ENCODE peak calls at places on chromosome 5, in six cellular contexts. One of them, this sample, is unnamed.

GRCh38 chr5:115920171-115920725 is 42.0 kb upstream of the LVRN start:
- DNase-seq in endothelial cell of umbilical vein: peak; percentile 30
- DNase-seq in ovary: no peak
- DNase-seq in astrocyte of the cerebellum: no peak
- DNase-seq in tibial nerve: no peak
- DNase-seq in Peyer's patch: no peak
- DNase-seq in this sample: peak; percentile 46

GRCh38 chr5:175475248-175475647 is 3.1 kb upstream of the SFXN1 start:
- DNase-seq in endothelial cell of umbilical vein: no peak
- DNase-seq in ovary: no peak
- DNase-seq in astrocyte of the cerebellum: no peak
- DNase-seq in tibial nerve: no peak
- DNase-seq in Peyer's patch: no peak
- DNase-seq in this sample: no peak

GRCh38 chr5:64790210-64790609 is 21.5 kb downstream of the CWC27 start:
- DNase-seq in endothelial cell of umbilical vein: no peak
- DNase-seq in ovary: no peak
- DNase-seq in astrocyte of the cerebellum: no peak
- DNase-seq in tibial nerve: no peak
- DNase-seq in Peyer's patch: no peak
- DNase-seq in this sample: no peak

GRCh38 chr5:141826674-141827073 is 51.5 kb downstream of the PCDH1 start:
- DNase-seq in endothelial cell of umbilical vein: no peak
- DNase-seq in ovary: no peak
- DNase-seq in astrocyte of the cerebellum: no peak
- DNase-seq in tibial nerve: no peak
- DNase-seq in Peyer's patch: no peak
- DNase-seq in this sample: no peak

GRCh38 chr5:169152946-169153345 is 148.0 kb downstream of the SLIT3 start:
- DNase-seq in endothelial cell of umbilical vein: no peak
- DNase-seq in ovary: no peak
- DNase-seq in astrocyte of the cerebellum: no peak
- DNase-seq in tibial nerve: no peak
- DNase-seq in Peyer's patch: no peak
- DNase-seq in this sample: no peak

GRCh38 chr5:163619951-163620350 is 114.5 kb downstream of the MAT2B start:
- DNase-seq in endothelial cell of umbilical vein: no peak
- DNase-seq in ovary: no peak
- DNase-seq in astrocyte of the cerebellum: no peak
- DNase-seq in tibial nerve: no peak
- DNase-seq in Peyer's patch: no peak
- DNase-seq in this sample: no peak

GRCh38 chr5:59069438-59070079 is 486.7 kb downstream of the RAB3C start:
- DNase-seq in endothelial cell of umbilical vein: peak; percentile 5
- DNase-seq in ovary: no peak
- DNase-seq in astrocyte of the cerebellum: peak; percentile 85
- DNase-seq in tibial nerve: no peak
- DNase-seq in Peyer's patch: no peak
- DNase-seq in this sample: peak; percentile 95

GRCh38 chr5:172616136-172616535 is 24.9 kb upstream of the NEURL1B start:
- DNase-seq in endothelial cell of umbilical vein: no peak
- DNase-seq in ovary: no peak
- DNase-seq in astrocyte of the cerebellum: no peak
- DNase-seq in tibial nerve: no peak
- DNase-seq in Peyer's patch: no peak
- DNase-seq in this sample: no peak

GRCh38 chr5:139481580-139482049 is 943 bp downstream of the STING1 start:
- DNase-seq in endothelial cell of umbilical vein: no peak
- DNase-seq in ovary: peak; percentile 30
- DNase-seq in astrocyte of the cerebellum: no peak
- DNase-seq in tibial nerve: no peak
- DNase-seq in Peyer's patch: no peak
- DNase-seq in this sample: peak; percentile 35

GRCh38 chr5:166367391-166367790 is 1924.1 kb upstream of the WWC1 start:
- DNase-seq in endothelial cell of umbilical vein: no peak
- DNase-seq in ovary: no peak
- DNase-seq in astrocyte of the cerebellum: no peak
- DNase-seq in tibial nerve: no peak
- DNase-seq in Peyer's patch: no peak
- DNase-seq in this sample: no peak

GRCh38 chr5:10703676-10704075 is 57.4 kb downstream of the DAP start:
- DNase-seq in endothelial cell of umbilical vein: no peak
- DNase-seq in ovary: no peak
- DNase-seq in astrocyte of the cerebellum: no peak
- DNase-seq in tibial nerve: no peak
- DNase-seq in Peyer's patch: peak; percentile 64
- DNase-seq in this sample: no peak

GRCh38 chr5:73284196-73284795 is 111.3 kb downstream of the TMEM174 start:
- DNase-seq in endothelial cell of umbilical vein: no peak
- DNase-seq in ovary: no peak
- DNase-seq in astrocyte of the cerebellum: no peak
- DNase-seq in tibial nerve: no peak
- DNase-seq in Peyer's patch: no peak
- DNase-seq in this sample: no peak

GRCh38 chr5:168299372-168299771 is 7.9 kb downstream of the WWC1 start:
- DNase-seq in endothelial cell of umbilical vein: no peak
- DNase-seq in ovary: no peak
- DNase-seq in astrocyte of the cerebellum: no peak
- DNase-seq in tibial nerve: no peak
- DNase-seq in Peyer's patch: no peak
- DNase-seq in this sample: no peak

GRCh38 chr5:139458580-139459407 is 3.7 kb downstream of the ECSCR start:
- DNase-seq in endothelial cell of umbilical vein: peak; percentile 82
- DNase-seq in ovary: no peak
- DNase-seq in astrocyte of the cerebellum: peak; percentile 66
- DNase-seq in tibial nerve: no peak
- DNase-seq in Peyer's patch: peak; percentile 92
- DNase-seq in this sample: peak; percentile 67

GRCh38 chr5:134140530-134141201 is 26.2 kb downstream of the TCF7 start:
- DNase-seq in endothelial cell of umbilical vein: peak; percentile 63
- DNase-seq in ovary: peak; percentile 47
- DNase-seq in astrocyte of the cerebellum: peak; percentile 47
- DNase-seq in tibial nerve: no peak
- DNase-seq in Peyer's patch: peak; percentile 91
- DNase-seq in this sample: peak; percentile 80

GRCh38 chr5:43432486-43433365 is 20.5 kb upstream of the CCL28 start:
- DNase-seq in endothelial cell of umbilical vein: no peak
- DNase-seq in ovary: no peak
- DNase-seq in astrocyte of the cerebellum: peak; percentile 94
- DNase-seq in tibial nerve: peak; percentile 72
- DNase-seq in Peyer's patch: peak; percentile 70
- DNase-seq in this sample: peak; percentile 94

GRCh38 chr5:76292923-76293322 is 110.2 kb upstream of the IQGAP2 start:
- DNase-seq in endothelial cell of umbilical vein: no peak
- DNase-seq in ovary: no peak
- DNase-seq in astrocyte of the cerebellum: no peak
- DNase-seq in tibial nerve: no peak
- DNase-seq in Peyer's patch: peak; percentile 51
- DNase-seq in this sample: no peak

GRCh38 chr5:175588709-175589429 is 69.0 kb upstream of the HRH2 start:
- DNase-seq in endothelial cell of umbilical vein: no peak
- DNase-seq in ovary: no peak
- DNase-seq in astrocyte of the cerebellum: no peak
- DNase-seq in tibial nerve: no peak
- DNase-seq in Peyer's patch: no peak
- DNase-seq in this sample: no peak

GRCh38 chr5:135038829-135039525 is 4.9 kb upstream of the PITX1 start:
- DNase-seq in endothelial cell of umbilical vein: no peak
- DNase-seq in ovary: no peak
- DNase-seq in astrocyte of the cerebellum: no peak
- DNase-seq in tibial nerve: no peak
- DNase-seq in Peyer's patch: no peak
- DNase-seq in this sample: no peak

GRCh38 chr5:43242196-43242595 is 50.2 kb downstream of the NIM1K start:
- DNase-seq in endothelial cell of umbilical vein: no peak
- DNase-seq in ovary: no peak
- DNase-seq in astrocyte of the cerebellum: no peak
- DNase-seq in tibial nerve: no peak
- DNase-seq in Peyer's patch: no peak
- DNase-seq in this sample: no peak

GRCh38 chr5:83856898-83857297 is 136.2 kb upstream of the HAPLN1 start:
- DNase-seq in endothelial cell of umbilical vein: no peak
- DNase-seq in ovary: no peak
- DNase-seq in astrocyte of the cerebellum: peak; percentile 29
- DNase-seq in tibial nerve: no peak
- DNase-seq in Peyer's patch: no peak
- DNase-seq in this sample: no peak

GRCh38 chr5:90047113-90047512 is 362.4 kb downstream of the CETN3 start:
- DNase-seq in endothelial cell of umbilical vein: no peak
- DNase-seq in ovary: no peak
- DNase-seq in astrocyte of the cerebellum: no peak
- DNase-seq in tibial nerve: no peak
- DNase-seq in Peyer's patch: no peak
- DNase-seq in this sample: no peak

GRCh38 chr5:171667341-171668096 is 118.1 kb upstream of the SMIM23 start:
- DNase-seq in endothelial cell of umbilical vein: peak; percentile 88
- DNase-seq in ovary: peak; percentile 29
- DNase-seq in astrocyte of the cerebellum: peak; percentile 94
- DNase-seq in tibial nerve: peak; percentile 21
- DNase-seq in Peyer's patch: no peak
- DNase-seq in this sample: peak; percentile 77

GRCh38 chr5:174623438-174624019 is 100.9 kb upstream of the MSX2 start:
- DNase-seq in endothelial cell of umbilical vein: no peak
- DNase-seq in ovary: no peak
- DNase-seq in astrocyte of the cerebellum: no peak
- DNase-seq in tibial nerve: no peak
- DNase-seq in Peyer's patch: no peak
- DNase-seq in this sample: no peak

GRCh38 chr5:110757118-110757729 is 18.4 kb downstream of the SLC25A46 start:
- DNase-seq in endothelial cell of umbilical vein: peak; percentile 62
- DNase-seq in ovary: no peak
- DNase-seq in astrocyte of the cerebellum: peak; percentile 56
- DNase-seq in tibial nerve: no peak
- DNase-seq in Peyer's patch: no peak
- DNase-seq in this sample: peak; percentile 77

GRCh38 chr5:38450627-38451371 is 105.6 kb downstream of the LIFR start:
- DNase-seq in endothelial cell of umbilical vein: peak; percentile 71
- DNase-seq in ovary: no peak
- DNase-seq in astrocyte of the cerebellum: no peak
- DNase-seq in tibial nerve: no peak
- DNase-seq in Peyer's patch: no peak
- DNase-seq in this sample: no peak

GRCh38 chr5:175202461-175203065 is 241.4 kb downstream of the DRD1 start:
- DNase-seq in endothelial cell of umbilical vein: no peak
- DNase-seq in ovary: no peak
- DNase-seq in astrocyte of the cerebellum: peak; percentile 24
- DNase-seq in tibial nerve: no peak
- DNase-seq in Peyer's patch: no peak
- DNase-seq in this sample: peak; percentile 3

GRCh38 chr5:10668697-10669096 is 92.3 kb downstream of the DAP start:
- DNase-seq in endothelial cell of umbilical vein: no peak
- DNase-seq in ovary: no peak
- DNase-seq in astrocyte of the cerebellum: no peak
- DNase-seq in tibial nerve: no peak
- DNase-seq in Peyer's patch: no peak
- DNase-seq in this sample: no peak

GRCh38 chr5:138338411-138339085 is 482 bp downstream of the FAM53C start:
- DNase-seq in endothelial cell of umbilical vein: peak; percentile 36
- DNase-seq in ovary: no peak
- DNase-seq in astrocyte of the cerebellum: no peak
- DNase-seq in tibial nerve: no peak
- DNase-seq in Peyer's patch: no peak
- DNase-seq in this sample: no peak

DNA sequence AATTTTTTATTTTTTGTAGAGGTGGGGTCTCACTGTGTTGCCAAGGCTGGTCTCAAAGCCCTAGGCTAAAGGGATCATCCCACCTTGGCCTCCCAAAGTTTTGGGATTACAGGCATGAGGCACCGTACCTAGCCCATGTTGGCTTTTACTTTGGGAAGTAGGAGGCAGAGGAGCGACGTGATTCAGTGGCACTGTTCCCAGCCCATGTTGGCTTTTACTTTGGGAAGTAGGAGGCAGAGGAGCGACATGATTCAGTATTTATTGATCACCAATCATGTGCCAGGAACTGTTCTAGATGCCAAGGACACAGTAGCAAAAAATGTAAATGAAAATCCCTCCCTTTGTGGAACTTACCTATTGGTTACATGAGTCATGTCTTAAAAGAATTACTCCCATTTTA is 18.3 kb downstream of the SNX24 start:
- DNase-seq in endothelial cell of umbilical vein: no peak
- DNase-seq in ovary: no peak
- DNase-seq in astrocyte of the cerebellum: no peak
- DNase-seq in tibial nerve: no peak
- DNase-seq in Peyer's patch: no peak
- DNase-seq in this sample: no peak
- TF ChIP-seq CTCF in endothelial cell of umbilical vein: no peak
- TF ChIP-seq CTCF in ovary: no peak
- TF ChIP-seq CTCF in astrocyte of the cerebellum: no peak
- TF ChIP-seq CTCF in tibial nerve: no peak
- TF ChIP-seq CTCF in Peyer's patch: no peak
- TF ChIP-seq CTCF in this sample: no peak

DNA sequence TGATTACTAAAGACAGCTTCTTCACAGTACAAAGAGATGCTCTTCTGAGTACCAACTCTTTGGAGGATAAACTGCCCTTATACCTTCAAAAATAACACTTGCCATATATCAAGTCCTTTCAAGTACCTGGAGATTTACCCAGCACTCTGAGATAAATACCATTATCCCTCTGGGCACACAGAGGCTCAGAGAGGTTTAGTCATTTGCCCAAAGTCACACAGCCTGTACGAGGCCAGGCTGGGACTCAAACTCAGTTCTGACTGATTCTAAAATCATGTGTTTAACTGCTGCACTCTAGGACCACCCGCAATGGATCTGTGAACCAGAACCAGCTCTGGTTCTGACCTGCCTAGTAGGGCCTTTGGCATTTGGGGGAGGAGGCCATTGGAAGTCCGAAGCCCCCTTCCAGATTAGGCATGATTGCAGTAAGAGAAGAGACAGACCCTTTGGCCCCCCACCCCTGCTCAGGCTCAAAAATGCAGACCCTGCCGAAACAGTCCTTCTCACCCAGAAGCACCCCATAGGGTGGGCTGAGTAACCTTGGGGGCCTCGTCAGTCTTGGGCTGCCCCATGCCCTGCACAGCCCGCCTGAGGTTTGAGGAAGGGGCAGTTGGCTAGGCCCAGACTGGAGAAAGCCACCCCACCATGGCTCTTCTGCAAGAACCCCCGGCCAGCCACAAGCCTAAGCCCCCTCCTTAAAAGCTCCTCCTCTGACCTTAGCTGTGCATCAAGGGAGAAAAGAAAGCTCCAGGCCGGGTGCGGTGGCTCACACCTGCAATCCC is 32.8 kb upstream of the IL17B start:
- DNase-seq in endothelial cell of umbilical vein: no peak
- DNase-seq in ovary: peak; percentile 10
- DNase-seq in astrocyte of the cerebellum: no peak
- DNase-seq in tibial nerve: no peak
- DNase-seq in Peyer's patch: no peak
- DNase-seq in this sample: no peak
- H3K4me3 ChIP-seq in endothelial cell of umbilical vein: no peak overlapping the region
- H3K4me3 ChIP-seq in ovary: peak overlapping the region; percentile 54
- H3K4me3 ChIP-seq in astrocyte of the cerebellum: no peak overlapping the region
- H3K4me3 ChIP-seq in tibial nerve: peak overlapping the region; percentile 7
- H3K4me3 ChIP-seq in Peyer's patch: peak overlapping the region; percentile 6
- H3K4me3 ChIP-seq in this sample: no peak overlapping the region

GRCh38 chr5:126234563-126235195 is 188.5 kb upstream of the GRAMD2B start:
- DNase-seq in endothelial cell of umbilical vein: peak; percentile 22
- DNase-seq in ovary: no peak
- DNase-seq in astrocyte of the cerebellum: peak; percentile 5
- DNase-seq in tibial nerve: no peak
- DNase-seq in Peyer's patch: no peak
- DNase-seq in this sample: peak; percentile 24
- TF ChIP-seq CTCF in endothelial cell of umbilical vein: peak; percentile 38
- TF ChIP-seq CTCF in ovary: no peak
- TF ChIP-seq CTCF in astrocyte of the cerebellum: peak; percentile 80
- TF ChIP-seq CTCF in tibial nerve: no peak
- TF ChIP-seq CTCF in Peyer's patch: no peak
- TF ChIP-seq CTCF in this sample: peak; percentile 67

GRCh38 chr5:132825165-132825823 is 5.2 kb downstream of the SHROOM1 start:
- DNase-seq in endothelial cell of umbilical vein: no peak
- DNase-seq in ovary: no peak
- DNase-seq in astrocyte of the cerebellum: no peak
- DNase-seq in tibial nerve: no peak
- DNase-seq in Peyer's patch: no peak
- DNase-seq in this sample: no peak
- H3K4me3 ChIP-seq in endothelial cell of umbilical vein: no peak overlapping the region
- H3K4me3 ChIP-seq in ovary: no peak overlapping the region
- H3K4me3 ChIP-seq in astrocyte of the cerebellum: no peak overlapping the region
- H3K4me3 ChIP-seq in tibial nerve: peak overlapping the region; percentile 11
- H3K4me3 ChIP-seq in Peyer's patch: peak overlapping the region; percentile 25
- H3K4me3 ChIP-seq in this sample: no peak overlapping the region

This sample was measured in fibroblast of pulmonary artery.